ENCODE peak calls at places on chromosomes 5 and 9, in seven cellular contexts. J is Karpas-422, V is SK-N-SH, O is ovary, U is neural progenitor cell, C is keratinocyte, E is brain microvascular endothelial cell. F is an unnamed sample.

GRCh38 chr9:126228779-126229444 is 97.7 kb upstream of the MVB12B start:
- DNase-seq in C (no peak), V (peak; percentile 90), J (peak; percentile 87), E (peak; percentile 53), U (peak; percentile 89), O (peak; percentile 77), F (peak; percentile 7)

GRCh38 chr9:69637193-69637592 is 35.0 kb downstream of the APBA1 start:
- DNase-seq in C (peak; percentile 21), O (no peak), J (no peak), E (no peak), V (no peak), U (no peak), F (no peak)

GRCh38 chr9:128845186-128845931 is 15.8 kb upstream of the SPOUT1 start:
- DNase-seq in O (no peak), V (peak; percentile 85), U (peak; percentile 12), E (no peak), J (no peak), C (no peak), F (no peak)

GRCh38 chr9:38035873-38036272 is 33.2 kb downstream of the SHB start:
- DNase-seq in C (no peak), E (peak; percentile 87), J (no peak), V (no peak), O (no peak), U (no peak), F (no peak)

GRCh38 chr5:149937610-149938009 is 7.0 kb downstream of the PDE6A start:
- DNase-seq in C (no peak), J (no peak), O (no peak), V (no peak), E (no peak), U (no peak), F (no peak)

GRCh38 chr5:17080361-17080760 is 137.1 kb upstream of the BASP1 start:
- DNase-seq in E (no peak), J (no peak), U (no peak), C (no peak), O (no peak), V (no peak), F (no peak)

GRCh38 chr9:33290994-33291397 is 680 bp downstream of the NFX1 start:
- DNase-seq in J (no peak), C (peak; percentile 32), E (peak; percentile 96), V (no peak), U (no peak), O (no peak), F (peak; percentile 39)

GRCh38 chr9:749712-750111 is 91.8 kb upstream of the DMRT1 start:
- DNase-seq in J (no peak), O (no peak), U (peak; percentile 16), C (no peak), V (no peak), E (no peak), F (no peak)

GRCh38 chr5:120697147-120697546 is 233.0 kb downstream of the PRR16 start:
- DNase-seq in J (no peak), C (no peak), V (no peak), E (no peak), O (no peak), U (no peak), F (no peak)

GRCh38 chr5:94793113-94793815 is 174.8 kb downstream of the SLF1 start:
- DNase-seq in U (no peak), E (peak; percentile 80), O (no peak), J (no peak), C (no peak), V (no peak), F (peak; percentile 19)

GRCh38 chr9:134656334-134657034 is 14.9 kb downstream of the COL5A1 start:
- DNase-seq in O (no peak), U (no peak), J (peak; percentile 55), V (no peak), C (no peak), E (no peak), F (no peak)

GRCh38 chr9:131814714-131815113 is 74.8 kb upstream of the RAPGEF1 start:
- DNase-seq in C (no peak), J (no peak), E (no peak), U (no peak), O (no peak), V (no peak), F (no peak)

GRCh38 chr9:83423815-83424707 is 114.1 kb downstream of the FRMD3 start:
- DNase-seq in O (no peak), V (no peak), C (no peak), J (no peak), U (no peak), E (no peak), F (no peak)

GRCh38 chr5:92409131-92409530 is 1026.0 kb upstream of the ARRDC3 start:
- DNase-seq in V (no peak), O (no peak), J (no peak), U (no peak), E (no peak), C (no peak), F (no peak)

GRCh38 chr9:122806661-122807060 is 6.7 kb downstream of the OR1K1 start:
- DNase-seq in C (no peak), V (no peak), E (no peak), J (no peak), U (no peak), O (no peak), F (no peak)

GRCh38 chr9:129174102-129174723 is 3.8 kb downstream of the IER5L start:
- DNase-seq in V (peak; percentile 94), U (peak; percentile 92), C (peak; percentile 49), O (peak; percentile 95), J (peak; percentile 91), E (peak; percentile 84), F (peak; percentile 56)

GRCh38 chr5:81021951-81022687 is 62.0 kb downstream of the RASGRF2 start:
- DNase-seq in E (no peak), U (no peak), J (no peak), C (no peak), O (no peak), V (no peak), F (peak; percentile 19)

GRCh38 chr9:29945012-29945411 is 2371.7 kb upstream of the C9orf72 start:
- DNase-seq in V (no peak), O (no peak), E (no peak), C (no peak), U (no peak), J (no peak), F (no peak)

DNA sequence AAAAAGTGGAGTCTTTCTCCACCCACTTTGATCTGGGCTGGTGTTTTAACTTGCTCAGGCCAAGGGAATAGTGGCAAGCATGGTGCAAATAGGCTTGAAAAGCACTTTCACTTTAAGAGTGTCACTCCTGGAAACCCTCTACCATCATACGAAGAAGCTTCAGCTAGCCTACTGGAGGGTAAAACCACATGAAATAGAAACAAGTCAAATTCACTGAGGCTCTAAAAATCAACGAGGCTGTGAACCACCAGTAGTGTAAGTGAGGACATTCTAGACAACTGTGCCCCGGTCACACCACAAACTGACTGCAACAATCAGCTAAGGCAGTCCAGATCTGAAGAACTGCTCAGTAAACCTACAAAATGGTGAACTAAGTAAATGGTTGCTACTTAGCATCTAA is 2366.3 kb upstream of the C9orf72 start:
- DNase-seq in O (no peak), J (no peak), E (no peak), U (no peak), C (no peak), V (no peak), F (no peak)
- H3K36me3 ChIP-seq in O (no peaks in the 10 kb centered on the region), J (no peaks in the 10 kb centered on the region), E (no peaks in the 10 kb centered on the region), U (no peaks in the 10 kb centered on the region), C (no peaks in the 10 kb centered on the region), V (no peaks in the 10 kb centered on the region), F (no peaks in the 10 kb centered on the region)

GRCh38 chr5:116444373-116445058 is 130.1 kb downstream of the SEMA6A start:
- DNase-seq in O (no peak), C (no peak), J (no peak), E (no peak), U (no peak), V (no peak), F (no peak)

GRCh38 chr5:116445311-116445710 is 129.3 kb downstream of the SEMA6A start:
- DNase-seq in V (no peak), O (no peak), C (no peak), J (no peak), U (no peak), E (no peak), F (no peak)

GRCh38 chr5:116448450-116448849 is 126.2 kb downstream of the SEMA6A start:
- DNase-seq in U (no peak), J (no peak), O (no peak), V (peak; percentile 19), C (no peak), E (no peak), F (no peak)

GRCh38 chr5:116448869-116449453 is 125.7 kb downstream of the SEMA6A start:
- DNase-seq in E (no peak), V (no peak), U (no peak), C (no peak), J (no peak), O (no peak), F (no peak)

GRCh38 chr5:116446356-116447005 is 128.1 kb downstream of the SEMA6A start:
- DNase-seq in C (no peak), J (no peak), O (no peak), U (no peak), E (no peak), V (no peak), F (no peak)
- H3K36me3 ChIP-seq in C (no peaks in the 10 kb centered on the region), J (no peaks in the 10 kb centered on the region), O (no peaks in the 10 kb centered on the region), U (no peaks in the 10 kb centered on the region), E (no peaks in the 10 kb centered on the region), V (no peaks in the 10 kb centered on the region), F (peaks cover 3% of the 10 kb centered on the region)

GRCh38 chr9:2808105-2808504 is 35.8 kb downstream of the PUM3 start:
- DNase-seq in J (no peak), E (no peak), O (no peak), U (no peak), C (no peak), V (no peak), F (no peak)

GRCh38 chr9:2809692-2810423 is 34.0 kb downstream of the PUM3 start:
- DNase-seq in E (peak; percentile 93), J (no peak), U (peak; percentile 46), C (no peak), V (no peak), O (peak; percentile 57), F (peak; percentile 52)

GRCh38 chr9:2815661-2816060 is 28.2 kb downstream of the PUM3 start:
- DNase-seq in U (no peak), J (no peak), E (no peak), O (no peak), C (no peak), V (no peak), F (no peak)

GRCh38 chr9:2810424-2811075 is 33.3 kb downstream of the PUM3 start:
- DNase-seq in U (peak; percentile 13), E (no peak), J (no peak), O (no peak), C (no peak), V (no peak), F (no peak)
- H3K36me3 ChIP-seq in U (peaks cover 13% of the 10 kb centered on the region), E (peaks cover 27% of the 10 kb centered on the region), J (peaks cover 79% of the 10 kb centered on the region), O (no peaks in the 10 kb centered on the region), C (peaks cover 37% of the 10 kb centered on the region), V (peaks cover 72% of the 10 kb centered on the region), F (no peaks in the 10 kb centered on the region)

DNA sequence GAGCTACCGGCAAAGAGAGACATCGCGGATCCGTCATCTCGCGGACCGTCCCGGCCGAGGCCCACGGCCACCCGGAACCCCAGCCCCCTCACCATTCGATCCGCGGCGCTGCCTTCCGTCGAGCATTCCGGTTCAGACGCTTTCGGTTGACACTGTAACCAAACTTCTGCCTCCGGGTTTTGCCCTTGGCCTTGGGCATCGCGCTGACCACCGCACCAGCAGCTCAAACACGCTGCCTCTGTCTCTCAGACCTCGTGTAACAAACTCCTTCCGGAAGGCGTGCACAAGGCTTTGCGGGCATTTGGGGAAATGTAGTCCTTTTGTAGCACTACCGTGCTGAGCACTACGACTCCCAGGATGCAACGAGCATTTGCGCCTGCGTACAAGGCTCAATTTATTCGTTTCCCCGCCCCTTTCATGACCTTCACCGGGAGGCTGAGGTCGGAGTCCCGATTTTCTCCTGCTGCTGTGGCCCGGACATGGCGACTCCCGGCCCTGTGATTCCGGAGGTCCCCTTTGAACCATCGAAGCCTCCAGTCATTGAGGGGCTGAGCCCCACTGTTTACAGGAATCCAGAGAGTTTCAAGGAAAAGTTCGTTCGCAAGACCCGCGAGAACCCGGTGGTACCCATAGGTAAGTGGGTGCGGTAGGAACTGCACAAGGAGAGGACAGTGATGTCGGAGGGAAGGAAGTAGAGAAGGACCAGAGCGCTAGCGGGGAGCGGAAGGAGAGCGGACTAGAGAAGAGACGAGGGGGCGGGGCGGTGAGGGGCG is at the start of the genes HIGD2A and NOP16:
- DNase-seq in J (peak; percentile 100), E (peak; percentile 99), O (peak; percentile 99), V (peak; percentile 94), U (peak; percentile 99), C (peak; percentile 85), F (peak; percentile 94)
- H3K36me3 ChIP-seq in J (peaks cover 40% of the 10 kb centered on the region), E (peaks cover 31% of the 10 kb centered on the region), O (no peaks in the 10 kb centered on the region), V (peaks cover 39% of the 10 kb centered on the region), U (no peaks in the 10 kb centered on the region), C (peaks cover 67% of the 10 kb centered on the region), F (peaks cover 2% of the 10 kb centered on the region)

F was measured in kidney epithelial cell.